ENCODE peak calls at places on chromosomes 2 and 18, in four cellular contexts. V is HL-60, Y is GM12878, W is K562. L is an unnamed sample.

GRCh38 chr2:54672587-54673456 is 50.6 kb upstream of the EML6 start:
- DNase-seq in V (no peak), Y (peak), W (no peak), L (no peak)

GRCh38 chr2:72012886-72013574 is 134.6 kb downstream of the CYP26B1 start:
- DNase-seq in V (no peak), Y (no peak), W (peak), L (no peak)

GRCh38 chr2:111178730-111179405 is 58.2 kb downstream of the BCL2L11 start:
- DNase-seq in V (peak), Y (no peak), W (peak), L (no peak)

GRCh38 chr18:54149078-54149697 is 75.3 kb downstream of the MBD2 start:
- DNase-seq in V (no peak), Y (peak), W (peak), L (no peak)

GRCh38 chr2:88254437-88255081 is 84.4 kb downstream of the THNSL2 start:
- DNase-seq in V (no peak), Y (no peak), W (no peak), L (no peak)

GRCh38 chr2:190088917-190089316 is 26.4 kb upstream of the MSTN start:
- DNase-seq in V (peak), Y (peak), W (peak), L (peak)

GRCh38 chr2:233798335-233799086 is 20.4 kb downstream of the MROH2A start:
- DNase-seq in V (no peak), Y (no peak), W (no peak), L (no peak)

GRCh38 chr2:79972661-79973060 is 331.9 kb downstream of the LRRTM1 start:
- DNase-seq in V (no peak), Y (no peak), W (no peak), L (no peak)

GRCh38 chr2:39216495-39217191 is 27.1 kb downstream of the CDKL4 start:
- DNase-seq in V (peak), Y (no peak), W (no peak), L (no peak)

GRCh38 chr2:218979846-218980738 is 4.9 kb downstream of the FEV start:
- DNase-seq in V (peak), Y (peak), W (peak), L (peak)

GRCh38 chr2:105373895-105374401 is 24.9 kb downstream of the FHL2 start:
- DNase-seq in V (no peak), Y (peak), W (no peak), L (peak)

GRCh38 chr2:157283468-157283867 is 26.0 kb downstream of the GALNT5 start:
- DNase-seq in V (no peak), Y (no peak), W (no peak), L (no peak)

GRCh38 chr2:20264629-20265028 is 39.7 kb upstream of the SDC1 start:
- DNase-seq in V (no peak), Y (no peak), W (no peak), L (no peak)

GRCh38 chr2:132678498-132678897 is 8.5 kb upstream of the LYPD1 start:
- DNase-seq in V (no peak), Y (no peak), W (no peak), L (no peak)

GRCh38 chr2:103959174-103960125 is 894.5 kb upstream of the POU3F3 start:
- DNase-seq in V (peak), Y (no peak), W (peak), L (no peak)

GRCh38 chr2:188395903-188396699 is 104.4 kb downstream of the GULP1 start:
- DNase-seq in V (no peak), Y (no peak), W (no peak), L (no peak)

GRCh38 chr18:62436636-62437519 is 85.9 kb upstream of the ZCCHC2 start:
- DNase-seq in V (no peak), Y (no peak), W (no peak), L (no peak)

DNA sequence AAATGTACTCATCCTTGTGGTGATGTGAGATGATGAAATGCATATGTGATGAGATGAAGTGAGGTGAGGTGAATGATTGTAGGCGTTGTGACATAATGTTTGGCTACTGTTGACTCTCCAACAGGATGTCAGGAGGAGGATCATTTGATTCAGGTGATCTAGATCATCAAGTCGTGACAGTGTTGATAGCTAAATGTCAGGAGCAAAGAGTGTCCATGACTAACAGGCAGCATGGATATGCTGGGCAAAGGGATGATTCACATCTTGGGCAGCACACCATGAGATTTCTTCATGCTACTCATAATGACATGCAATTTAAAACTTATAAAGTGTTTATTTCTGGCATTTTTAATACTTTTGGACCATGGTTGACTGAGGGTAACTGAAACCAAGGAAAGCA is 40.2 kb upstream of the UBXN4 start:
- DNase-seq in V (no peak), Y (no peak), W (no peak), L (no peak)
- TF ChIP-seq SPI1 in V (no peak), Y (no peak), W (no peak), L (no peak)

DNA sequence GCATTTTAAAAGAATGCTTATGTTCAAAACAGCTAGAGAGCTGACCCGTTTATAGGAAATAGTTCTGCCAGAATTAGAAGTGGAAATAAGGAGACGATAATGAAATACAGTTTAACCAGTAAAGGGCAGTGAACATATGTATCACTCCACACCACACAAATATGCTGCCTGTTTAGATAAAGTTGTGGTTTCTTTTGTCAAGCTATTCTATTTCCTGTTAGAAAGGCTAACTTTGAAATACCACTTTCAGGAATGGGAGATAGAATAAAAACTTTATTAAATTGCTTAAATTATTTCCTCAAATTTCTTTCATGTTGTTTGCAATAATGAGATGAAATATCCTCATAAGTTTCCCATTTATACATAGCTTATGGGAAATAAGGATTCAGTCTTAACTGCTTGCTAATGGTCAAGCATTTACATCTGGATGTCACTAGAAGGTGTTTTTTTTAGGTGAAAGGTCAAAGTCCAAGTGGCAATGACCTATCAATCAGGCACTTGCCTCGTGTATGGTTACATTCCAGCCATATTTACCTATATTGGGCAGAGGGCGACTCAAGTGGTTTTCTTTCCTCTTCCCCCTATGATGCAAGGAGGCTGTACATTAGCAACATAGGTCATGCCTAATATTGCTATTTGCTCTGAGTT is 148.9 kb downstream of the ZEB2 start:
- DNase-seq in V (no peak), Y (no peak), W (peak), L (no peak)
- TF ChIP-seq SPI1 in V (no peak), Y (no peak), W (no peak), L (no peak)

DNA sequence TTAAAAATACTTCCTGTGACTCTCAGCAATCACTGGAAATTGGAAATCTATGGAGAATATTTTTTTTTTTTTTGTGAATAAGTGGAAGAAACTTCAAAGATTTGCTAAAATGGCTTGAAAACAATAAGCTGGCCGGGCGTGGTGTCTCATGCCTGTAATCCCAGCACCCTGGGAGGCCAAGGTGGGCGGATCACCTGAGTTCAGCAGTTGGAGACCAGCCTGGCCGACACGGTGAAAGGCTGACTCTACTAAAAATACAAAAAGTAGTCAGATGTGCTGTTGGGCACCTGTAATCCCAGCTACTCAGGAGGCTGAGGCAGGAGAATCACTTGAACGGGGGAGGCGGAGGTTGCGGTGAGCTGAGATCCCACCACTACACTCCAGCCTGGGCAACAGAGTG is 155.5 kb upstream of the CAVIN2 start:
- DNase-seq in V (no peak), Y (no peak), W (peak), L (no peak)
- TF ChIP-seq SPI1 in V (no peak), Y (no peak), W (no peak), L (no peak)

DNA sequence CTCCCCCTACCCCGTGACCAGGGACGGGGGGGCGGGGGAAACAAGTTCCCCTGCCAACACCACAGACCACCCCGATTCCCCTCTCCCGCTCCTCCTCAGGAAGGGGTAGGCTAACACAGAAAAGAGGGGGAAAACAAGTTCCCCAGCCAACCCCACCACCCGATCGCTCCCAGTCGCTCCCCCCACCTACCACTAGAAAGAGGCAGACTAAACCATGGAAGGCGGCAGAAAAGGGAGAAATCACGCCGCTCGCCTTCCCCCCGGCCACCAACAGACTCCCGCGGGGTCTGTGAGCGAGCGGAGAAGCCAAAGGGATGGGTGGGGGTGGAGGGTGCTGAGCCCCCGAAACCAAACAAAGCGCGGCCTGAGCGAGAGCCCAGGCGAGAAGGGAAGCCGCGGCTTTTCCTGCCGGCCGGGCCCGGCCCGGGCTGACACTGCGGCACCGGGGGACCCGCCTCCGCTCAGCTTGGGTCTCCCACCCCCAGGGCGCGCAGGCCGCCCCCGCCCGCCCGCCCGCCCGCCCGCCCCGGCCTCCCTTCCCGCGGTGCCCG is 1.3 kb downstream of the FBXO11 start:
- DNase-seq in V (peak), Y (no peak), W (peak), L (peak)
- TF ChIP-seq SPI1 in V (no peak), Y (no peak), W (no peak), L (no peak)

DNA sequence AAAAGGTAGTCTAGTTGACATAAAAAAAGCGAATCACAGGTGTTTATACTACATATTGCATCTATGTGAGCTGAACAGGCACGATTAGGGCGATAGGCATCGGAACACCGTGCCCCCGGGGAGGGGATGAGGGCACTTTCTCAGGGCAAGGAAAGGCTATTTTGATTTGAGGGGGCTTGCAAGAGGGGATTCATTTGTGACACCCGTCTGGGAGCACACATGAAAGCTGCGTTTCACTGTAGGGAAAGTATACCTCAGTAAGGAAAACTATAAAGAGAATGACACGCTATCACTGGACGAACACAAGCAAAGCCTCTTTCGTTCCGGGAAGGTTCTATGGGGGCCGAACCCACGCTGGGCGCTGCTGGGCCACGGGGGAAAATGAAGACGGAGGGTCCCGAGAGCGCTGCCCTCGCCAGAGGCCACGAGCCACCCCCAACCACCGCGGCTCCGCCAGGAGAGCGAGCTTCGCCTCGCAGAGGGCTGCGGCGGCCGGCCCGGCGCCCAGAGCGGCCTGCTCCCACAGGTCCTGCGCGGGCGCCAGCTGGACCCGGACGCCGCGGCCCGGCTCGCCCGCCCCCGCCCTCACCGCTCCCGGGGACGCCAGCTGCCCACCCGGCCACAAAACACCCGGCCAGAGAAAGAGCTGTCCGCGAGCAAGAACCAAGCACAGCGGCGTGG is 894 bp downstream of the PTPN2 start:
- DNase-seq in V (no peak), Y (no peak), W (no peak), L (no peak)
- TF ChIP-seq SPI1 in V (no peak), Y (no peak), W (no peak), L (no peak)

DNA sequence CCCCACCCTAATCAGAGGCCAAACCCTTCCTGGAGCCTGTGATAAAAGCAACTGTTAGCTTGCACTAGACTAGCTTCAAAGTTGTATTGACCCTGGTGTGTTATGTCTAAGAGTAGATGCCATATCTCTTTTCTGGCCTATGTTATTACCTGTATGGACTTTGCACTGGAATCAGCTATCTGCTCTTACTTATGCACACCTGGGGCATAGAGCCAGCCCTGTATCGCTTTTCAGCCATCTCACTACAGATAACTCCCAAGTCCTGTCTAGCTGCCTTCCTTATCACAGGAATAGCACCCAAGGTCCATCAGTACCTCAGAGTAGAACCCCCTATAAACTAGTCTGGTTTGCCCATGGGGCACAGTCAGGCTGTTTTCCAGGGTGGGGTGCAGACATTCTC is 58.2 kb downstream of the BCL11A start:
- DNase-seq in V (no peak), Y (no peak), W (no peak), L (no peak)
- TF ChIP-seq SPI1 in V (no peak), Y (no peak), W (no peak), L (no peak)

DNA sequence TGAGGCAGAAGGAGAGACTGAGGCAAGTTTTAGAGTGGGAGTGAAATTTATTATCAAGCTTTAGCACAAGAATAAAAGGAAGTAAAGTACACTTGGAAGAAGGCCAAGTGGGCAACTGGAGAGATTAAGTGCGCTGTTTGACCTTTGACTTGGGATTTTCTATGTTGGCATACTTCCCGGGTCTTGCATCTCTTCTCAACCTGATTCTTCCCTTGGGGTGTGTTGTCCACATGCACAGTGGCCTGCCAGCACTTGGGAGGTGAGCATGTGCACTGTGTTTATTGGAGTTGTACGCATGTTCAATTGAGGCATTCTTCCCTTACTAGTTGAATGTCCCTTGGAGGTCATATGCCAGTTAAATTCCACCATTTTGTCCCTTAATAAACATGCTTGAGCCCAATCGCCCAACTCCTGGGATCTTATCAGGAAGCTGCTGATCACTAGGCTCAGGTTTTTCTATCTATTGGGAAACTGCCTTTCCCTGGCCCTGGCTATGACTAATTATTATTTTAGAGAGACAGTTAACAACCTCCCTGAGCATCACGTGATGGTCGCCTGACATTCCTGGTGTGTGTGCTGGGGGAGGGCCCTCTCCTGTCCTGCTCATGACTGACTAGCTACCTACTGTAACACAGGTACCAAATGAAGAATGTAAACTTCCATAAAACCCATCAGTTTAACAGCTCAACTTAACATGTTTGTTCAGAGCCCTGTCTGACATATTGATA is 62.5 kb upstream of the RAPGEF4 start:
- DNase-seq in V (no peak), Y (no peak), W (no peak), L (no peak)
- TF ChIP-seq SPI1 in V (no peak), Y (no peak), W (no peak), L (no peak)

GRCh38 chr18:59718108-59719057 is 21.2 kb upstream of the CCBE1 start:
- DNase-seq in V (no peak), Y (no peak), W (no peak), L (no peak)
- TF ChIP-seq SPI1 in V (no peak), Y (no peak), W (no peak), L (no peak)

GRCh38 chr2:128979182-128979581 is 660.5 kb upstream of the HS6ST1 start:
- DNase-seq in V (no peak), Y (no peak), W (peak), L (no peak)

GRCh38 chr2:128981353-128981752 is 662.7 kb upstream of the HS6ST1 start:
- DNase-seq in V (no peak), Y (no peak), W (no peak), L (no peak)

GRCh38 chr2:128982670-128983069 is 664.0 kb upstream of the HS6ST1 start:
- DNase-seq in V (no peak), Y (no peak), W (no peak), L (no peak)

GRCh38 chr2:128982001-128982400 is 663.3 kb upstream of the HS6ST1 start:
- DNase-seq in V (no peak), Y (no peak), W (no peak), L (no peak)

GRCh38 chr2:128980475-128980874 is 661.8 kb upstream of the HS6ST1 start:
- DNase-seq in V (no peak), Y (no peak), W (no peak), L (no peak)
- TF ChIP-seq SPI1 in V (no peak), Y (no peak), W (no peak), L (no peak)

L was measured in GM12891.